ENCODE peak calls at places on chromosomes 7 and 10, in four cellular contexts. T is ELR, F is AG08395, M is Kasumi-1. R is an unnamed sample.

GRCh38 chr7:54991341-54991740 is 27.5 kb upstream of the EGFR start:
- DNase-seq in T (no peak), F (no peak), M (no peak), R (no peak)

GRCh38 chr7:1707756-1708611 is 37.9 kb downstream of the ELFN1 start:
- DNase-seq in T (no peak), F (no peak), M (no peak), R (no peak)

GRCh38 chr7:36299882-36300341 is 89.8 kb upstream of the ANLN start:
- DNase-seq in T (peak; percentile 27), F (no peak), M (no peak), R (no peak)

GRCh38 chr7:36119005-36119711 is 33.9 kb upstream of the EEPD1 start:
- DNase-seq in T (peak; percentile 84), F (peak; percentile 86), M (peak; percentile 99), R (peak; percentile 49)

GRCh38 chr7:14604606-14605005 is 297.9 kb downstream of the DGKB start:
- DNase-seq in T (peak; percentile 93), F (peak; percentile 47), M (no peak), R (peak; percentile 83)

GRCh38 chr10:133453516-133454203 is at the start of gene SCART1:
- DNase-seq in T (no peak), F (no peak), M (no peak), R (no peak)

GRCh38 chr10:16519908-16520861 is 1.5 kb downstream of the C1QL3 start:
- DNase-seq in T (no peak), F (no peak), M (no peak), R (no peak)

GRCh38 chr10:79405221-79405994 is 40.0 kb downstream of the ZCCHC24 start:
- DNase-seq in T (no peak), F (no peak), M (no peak), R (no peak)

GRCh38 chr7:132815130-132815529 is 238.9 kb upstream of the PLXNA4 start:
- DNase-seq in T (no peak), F (no peak), M (no peak), R (no peak)

GRCh38 chr10:122308487-122309141 is 37.5 kb downstream of the BTBD16 start:
- DNase-seq in T (no peak), F (no peak), M (no peak), R (peak; percentile 23)

GRCh38 chr7:77752016-77752415 is 46.2 kb downstream of the TMEM60 start:
- DNase-seq in T (no peak), F (no peak), M (peak; percentile 97), R (no peak)

GRCh38 chr7:11297764-11298163 is 324.1 kb downstream of the PHF14 start:
- DNase-seq in T (no peak), F (no peak), M (no peak), R (no peak)

GRCh38 chr7:47816647-47817046 is 131.6 kb downstream of the PKD1L1 start:
- DNase-seq in T (peak; percentile 72), F (peak; percentile 60), M (no peak), R (peak; percentile 67)

GRCh38 chr10:106355450-106355849 is 809.1 kb downstream of the SORCS1 start:
- DNase-seq in T (peak; percentile 10), F (no peak), M (peak; percentile 10), R (no peak)

GRCh38 chr10:43118631-43119415 is 19.4 kb upstream of the CSGALNACT2 start:
- DNase-seq in T (no peak), F (no peak), M (no peak), R (no peak)

GRCh38 chr10:86535057-86535882 is 13.7 kb upstream of the WAPL start:
- DNase-seq in T (peak; percentile 42), F (peak; percentile 88), M (no peak), R (peak; percentile 44)

GRCh38 chr10:12835709-12836108 is 165.8 kb downstream of the CCDC3 start:
- DNase-seq in T (peak; percentile 64), F (peak; percentile 63), M (no peak), R (peak; percentile 80)

GRCh38 chr7:8115547-8116402 is 146.2 kb downstream of the ICA1 start:
- DNase-seq in T (no peak), F (no peak), M (no peak), R (no peak)

GRCh38 chr10:77287647-77288120 is 349.9 kb downstream of the KCNMA1 start:
- DNase-seq in T (no peak), F (no peak), M (no peak), R (no peak)

GRCh38 chr7:99928994-99929729 is at the start of gene GJC3:
- DNase-seq in T (peak; percentile 68), F (peak; percentile 78), M (peak; percentile 86), R (peak; percentile 32)

GRCh38 chr7:142880886-142881505 is 4.5 kb downstream of the TRPV6 start:
- DNase-seq in T (peak; percentile 37), F (peak; percentile 48), M (peak; percentile 56), R (no peak)

GRCh38 chr10:132384618-132385510 is 12.1 kb upstream of the PWWP2B start:
- DNase-seq in T (no peak), F (no peak), M (peak; percentile 90), R (no peak)

R was measured in MG63.